ENCODE peak calls at places on chromosomes 4 and X, in four cellular contexts. One of them, this sample, is unnamed.

GRCh38 chr4:152972821-152973613 is 36.9 kb downstream of the FHDC1 start:
- DNase-seq in MM.1S: no peak
- DNase-seq in fibroblast of lung: peak; percentile 100
- DNase-seq in ascending aorta: no peak
- DNase-seq in this sample: peak; percentile 67

GRCh38 chr4:108762559-108763225 is at the start of gene ETNPPL:
- DNase-seq in MM.1S: peak; percentile 47
- DNase-seq in fibroblast of lung: peak; percentile 21
- DNase-seq in ascending aorta: no peak
- DNase-seq in this sample: peak; percentile 22

GRCh38 chrX:143621276-143621675 is 14.6 kb downstream of the SLITRK4 start:
- DNase-seq in MM.1S: no peak
- DNase-seq in fibroblast of lung: no peak
- DNase-seq in ascending aorta: no peak
- DNase-seq in this sample: no peak

GRCh38 chr4:106929248-106929647 is 106.9 kb downstream of the DKK2 start:
- DNase-seq in MM.1S: no peak
- DNase-seq in fibroblast of lung: no peak
- DNase-seq in ascending aorta: no peak
- DNase-seq in this sample: no peak

GRCh38 chr4:100348472-100348871 is 158.2 kb upstream of the DDIT4L start:
- DNase-seq in MM.1S: no peak
- DNase-seq in fibroblast of lung: peak; percentile 83
- DNase-seq in ascending aorta: no peak
- DNase-seq in this sample: peak; percentile 56

GRCh38 chrX:9182041-9182440 is 148.1 kb upstream of the FAM9B start:
- DNase-seq in MM.1S: no peak
- DNase-seq in fibroblast of lung: no peak
- DNase-seq in ascending aorta: no peak
- DNase-seq in this sample: no peak

GRCh38 chrX:85052636-85053343 is 49.1 kb downstream of the APOOL start:
- DNase-seq in MM.1S: no peak
- DNase-seq in fibroblast of lung: peak; percentile 85
- DNase-seq in ascending aorta: no peak
- DNase-seq in this sample: no peak

GRCh38 chr4:104490096-104490769 is 4.5 kb downstream of the CXXC4 start:
- DNase-seq in MM.1S: peak; percentile 88
- DNase-seq in fibroblast of lung: no peak
- DNase-seq in ascending aorta: no peak
- DNase-seq in this sample: no peak

GRCh38 chr4:108166038-108166437 is 2.7 kb downstream of the LEF1 start:
- DNase-seq in MM.1S: peak; percentile 33
- DNase-seq in fibroblast of lung: no peak
- DNase-seq in ascending aorta: no peak
- DNase-seq in this sample: no peak

GRCh38 chrX:150363561-150364346 is 637 bp downstream of the MAMLD1 start:
- DNase-seq in MM.1S: no peak
- DNase-seq in fibroblast of lung: peak; percentile 43
- DNase-seq in ascending aorta: no peak
- DNase-seq in this sample: peak; percentile 58

GRCh38 chr4:57048590-57049304 is 61.4 kb downstream of the IGFBP7 start:
- DNase-seq in MM.1S: no peak
- DNase-seq in fibroblast of lung: peak; percentile 39
- DNase-seq in ascending aorta: no peak
- DNase-seq in this sample: peak; percentile 40

GRCh38 chr4:161762796-161763195 is 401.0 kb downstream of the FSTL5 start:
- DNase-seq in MM.1S: no peak
- DNase-seq in fibroblast of lung: peak; percentile 83
- DNase-seq in ascending aorta: no peak
- DNase-seq in this sample: no peak

GRCh38 chrX:123881330-123881729 is 21.5 kb downstream of the XIAP start:
- DNase-seq in MM.1S: no peak
- DNase-seq in fibroblast of lung: no peak
- DNase-seq in ascending aorta: no peak
- DNase-seq in this sample: no peak

GRCh38 chr4:182291597-182291996 is 48.4 kb downstream of the TENM3 start:
- DNase-seq in MM.1S: no peak
- DNase-seq in fibroblast of lung: no peak
- DNase-seq in ascending aorta: no peak
- DNase-seq in this sample: no peak

DNA sequence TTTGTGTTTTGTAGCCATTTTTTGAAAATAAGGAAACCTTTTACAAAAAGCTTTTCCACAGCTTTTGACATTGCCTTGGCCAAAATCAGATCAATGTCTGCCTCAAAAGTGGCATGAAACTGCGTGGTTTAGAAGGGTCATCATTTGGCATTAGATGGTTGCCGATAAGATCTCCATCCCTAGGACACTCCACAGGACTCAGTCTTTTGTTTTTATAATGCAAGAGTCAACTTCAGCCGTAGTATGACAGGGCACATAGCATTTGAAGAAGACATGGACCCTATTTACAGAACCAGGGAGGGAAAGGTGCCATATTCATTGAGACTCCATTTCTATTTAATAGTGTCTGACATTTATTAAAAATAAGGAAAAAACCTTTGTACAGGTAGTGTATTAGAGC is 1.3 kb downstream of the RTL8A start:
- DNase-seq in MM.1S: no peak
- DNase-seq in fibroblast of lung: no peak
- DNase-seq in ascending aorta: no peak
- DNase-seq in this sample: no peak
- H3K4me3 ChIP-seq in MM.1S: no peak overlapping the region
- H3K4me3 ChIP-seq in fibroblast of lung: peak overlapping the region; percentile 49
- H3K4me3 ChIP-seq in ascending aorta: peak overlapping the region; percentile 72
- H3K4me3 ChIP-seq in this sample: peak overlapping the region; percentile 58

DNA sequence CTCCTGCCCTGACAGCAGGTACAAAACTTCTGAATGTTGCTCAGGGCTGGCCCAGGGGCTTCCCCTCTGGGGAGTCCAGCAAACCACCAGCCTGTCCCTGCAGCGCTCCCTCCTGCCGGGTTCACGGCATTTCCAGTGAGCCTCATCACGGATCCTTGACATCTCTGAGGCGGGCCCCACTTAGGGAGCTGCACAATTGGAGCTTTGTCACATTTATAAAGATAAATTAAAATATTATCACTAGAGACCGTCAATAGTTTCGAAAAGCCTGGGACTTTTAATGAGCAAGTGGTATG is 5.1 kb upstream of the SORCS2 start:
- DNase-seq in MM.1S: no peak
- DNase-seq in fibroblast of lung: no peak
- DNase-seq in ascending aorta: no peak
- DNase-seq in this sample: no peak
- H3K27me3 ChIP-seq in MM.1S: peaks cover 77% of the 10 kb centered on the region
- H3K27me3 ChIP-seq in fibroblast of lung: peaks cover 22% of the 10 kb centered on the region
- H3K27me3 ChIP-seq in ascending aorta: peaks cover 11% of the 10 kb centered on the region
- H3K27me3 ChIP-seq in this sample: peaks cover 2% of the 10 kb centered on the region

GRCh38 chr4:2395584-2395983 is 22.9 kb downstream of the ZFYVE28 start:
- DNase-seq in MM.1S: no peak
- DNase-seq in fibroblast of lung: no peak
- DNase-seq in ascending aorta: no peak
- DNase-seq in this sample: no peak

GRCh38 chr4:2390780-2391490 is 27.5 kb downstream of the ZFYVE28 start:
- DNase-seq in MM.1S: no peak
- DNase-seq in fibroblast of lung: no peak
- DNase-seq in ascending aorta: no peak
- DNase-seq in this sample: no peak

GRCh38 chr4:2394544-2394943 is 23.9 kb downstream of the ZFYVE28 start:
- DNase-seq in MM.1S: no peak
- DNase-seq in fibroblast of lung: no peak
- DNase-seq in ascending aorta: no peak
- DNase-seq in this sample: no peak

GRCh38 chr4:2395038-2395437 is 23.4 kb downstream of the ZFYVE28 start:
- DNase-seq in MM.1S: no peak
- DNase-seq in fibroblast of lung: peak; percentile 61
- DNase-seq in ascending aorta: no peak
- DNase-seq in this sample: no peak

GRCh38 chr4:2393353-2394270 is 24.8 kb downstream of the ZFYVE28 start:
- DNase-seq in MM.1S: peak; percentile 67
- DNase-seq in fibroblast of lung: no peak
- DNase-seq in ascending aorta: no peak
- DNase-seq in this sample: no peak
- H3K4me3 ChIP-seq in MM.1S: peak overlapping the region; percentile 28
- H3K4me3 ChIP-seq in fibroblast of lung: no peak overlapping the region
- H3K4me3 ChIP-seq in ascending aorta: no peak overlapping the region
- H3K4me3 ChIP-seq in this sample: no peak overlapping the region

GRCh38 chrX:69284491-69284890 is 119.2 kb upstream of the PJA1 start:
- DNase-seq in MM.1S: no peak
- DNase-seq in fibroblast of lung: no peak
- DNase-seq in ascending aorta: no peak
- DNase-seq in this sample: no peak
- H3K27me3 ChIP-seq in MM.1S: no peaks in the 10 kb centered on the region
- H3K27me3 ChIP-seq in fibroblast of lung: no peaks in the 10 kb centered on the region
- H3K27me3 ChIP-seq in ascending aorta: no peaks in the 10 kb centered on the region
- H3K27me3 ChIP-seq in this sample: no peaks in the 10 kb centered on the region